ENCODE peak calls at places on chromosomes 3 and 15, in five cellular contexts. O is SK-N-SH, L is stomach, B is HepG2, Y is transverse colon. M is an unnamed sample. For H3K27me3, the result is how much of the 10 kb centered on the place peaks cover.

GRCh38 chr15:38297623-38298388 is 45.2 kb downstream of the SPRED1 start:
- DNase-seq in L (no peak), O (no peak), B (no peak), Y (no peak), M (no peak)

GRCh38 chr3:56985460-56986327 is 74.8 kb upstream of the SPATA12 start:
- DNase-seq in B (no peak), Y (no peak), L (no peak), O (peak), M (no peak)

GRCh38 chr3:99878005-99878404 is 60.3 kb downstream of the CMSS1 start:
- DNase-seq in L (no peak), O (no peak), B (peak), Y (no peak), M (no peak)

GRCh38 chr3:57164606-57165573 is at the start of gene IL17RD:
- DNase-seq in L (peak), O (peak), Y (peak), B (peak), M (peak)

GRCh38 chr3:182969853-182970252 is 10.5 kb downstream of the DCUN1D1 start:
- DNase-seq in B (no peak), Y (no peak), O (no peak), L (no peak), M (no peak)

GRCh38 chr3:141229132-141229531 is 2.5 kb upstream of the PXYLP1 start:
- DNase-seq in O (peak), Y (no peak), B (no peak), L (no peak), M (no peak)

GRCh38 chr15:92811514-92811913 is 88.6 kb upstream of the CHD2 start:
- DNase-seq in Y (peak), O (no peak), L (no peak), B (peak), M (no peak)

GRCh38 chr3:148737104-148737525 is 39.4 kb downstream of the AGTR1 start:
- DNase-seq in O (peak), Y (no peak), L (no peak), B (peak), M (no peak)

GRCh38 chr15:71532994-71533393 is 277.4 kb upstream of the NR2E3 start:
- DNase-seq in L (no peak), Y (no peak), B (peak), O (peak), M (no peak)

GRCh38 chr3:131107637-131108433 is 81.2 kb downstream of the NEK11 start:
- DNase-seq in Y (no peak), L (no peak), B (peak), O (no peak), M (no peak)

GRCh38 chr3:41277790-41278465 is 78.6 kb downstream of the CTNNB1 start:
- DNase-seq in O (no peak), Y (no peak), B (peak), L (no peak), M (no peak)

GRCh38 chr3:10285742-10286524 is 6.8 kb downstream of the GHRL start:
- DNase-seq in L (no peak), O (no peak), Y (no peak), B (no peak), M (no peak)

GRCh38 chr3:120688121-120688520 is 6.1 kb upstream of the HGD start:
- DNase-seq in O (no peak), L (no peak), B (no peak), Y (no peak), M (no peak)

GRCh38 chr15:40506964-40507571 is 36.3 kb downstream of the CHST14 start:
- DNase-seq in Y (peak), L (peak), B (peak), O (peak), M (peak)

GRCh38 chr3:14507757-14508504 is 32.2 kb downstream of the GRIP2 start:
- DNase-seq in L (no peak), Y (no peak), B (no peak), O (no peak), M (peak)

GRCh38 chr3:131216801-131217200 is 164.8 kb upstream of the NUDT16 start:
- DNase-seq in L (peak), Y (no peak), O (no peak), B (peak), M (peak)

GRCh38 chr3:106345353-106346027 is 476.7 kb upstream of the CBLB start:
- DNase-seq in Y (no peak), L (no peak), B (no peak), O (no peak), M (no peak)

GRCh38 chr3:120652896-120653545 is 29.0 kb downstream of the HGD start:
- DNase-seq in O (no peak), Y (no peak), L (peak), B (no peak), M (no peak)

GRCh38 chr15:57320543-57321220 is 55.6 kb upstream of the CGNL1 start:
- DNase-seq in Y (no peak), L (no peak), O (no peak), B (no peak), M (no peak)

GRCh38 chr3:188152660-188153497 is 1.1 kb upstream of the LPP start:
- DNase-seq in O (peak), Y (peak), L (peak), B (no peak), M (peak)

GRCh38 chr3:125116311-125117069 is 60.7 kb upstream of the HEG1 start:
- DNase-seq in B (no peak), Y (no peak), O (no peak), L (no peak), M (no peak)

GRCh38 chr3:138173769-138174420 is 826 bp downstream of the DBR1 start:
- DNase-seq in Y (no peak), O (peak), L (no peak), B (no peak), M (no peak)

GRCh38 chr3:157135671-157136396 is 24.1 kb downstream of the CCNL1 start:
- DNase-seq in Y (no peak), O (no peak), L (no peak), B (peak), M (peak)

GRCh38 chr3:177443469-177443868 is 246.2 kb upstream of the TBL1XR1 start:
- DNase-seq in B (peak), L (no peak), Y (no peak), O (no peak), M (no peak)

GRCh38 chr3:107988464-107989156 is 102.2 kb downstream of the CD47 start:
- DNase-seq in L (peak), Y (peak), O (no peak), B (no peak), M (peak)

DNA sequence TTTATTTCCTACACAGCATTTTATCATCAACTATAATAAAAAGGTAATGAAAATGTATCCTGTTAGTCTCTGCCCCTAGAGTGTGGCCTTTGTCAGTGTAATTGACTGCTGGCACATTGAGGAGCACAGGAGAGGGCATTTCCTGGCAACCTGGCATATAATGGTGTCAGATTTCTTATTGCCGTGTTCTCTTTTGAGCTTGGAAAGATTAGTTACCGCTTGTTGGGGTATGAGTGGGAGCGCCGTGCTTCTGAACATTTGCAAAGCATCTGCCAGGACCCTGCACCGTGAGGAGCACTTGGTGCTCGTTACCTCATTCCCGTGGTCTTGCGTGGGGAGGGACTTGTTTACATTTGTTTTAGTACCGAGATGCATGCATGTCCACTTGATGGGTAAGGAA is 124.4 kb downstream of the PTPRG start:
- DNase-seq in B (no peak), L (no peak), O (no peak), Y (peak), M (no peak)
- H3K27me3 ChIP-seq in B (under half), L (under half), O (under half), Y (under half), M (under half)

GRCh38 chr3:17195856-17196604 is 311.3 kb downstream of the PLCL2 start:
- DNase-seq in B (no peak), Y (no peak), O (no peak), L (no peak), M (no peak)
- TF ChIP-seq EP300 in B (no peak), Y (no peak), O (no peak), L (no peak), M (no peak)

GRCh38 chr3:142726017-142726416 is 2.2 kb downstream of the TRPC1 start:
- DNase-seq in L (no peak), B (no peak), O (no peak), Y (no peak), M (no peak)

GRCh38 chr3:142723968-142724681 is at the start of gene TRPC1:
- DNase-seq in Y (peak), L (peak), B (peak), O (peak), M (peak)

GRCh38 chr3:142723665-142723967 is 218 bp upstream of the TRPC1 start:
- DNase-seq in L (no peak), O (no peak), Y (peak), B (no peak), M (no peak)

GRCh38 chr3:142724682-142725351 is 983 bp downstream of the TRPC1 start:
- DNase-seq in L (no peak), Y (peak), B (peak), O (peak), M (peak)

GRCh38 chr3:142725352-142725739 is 1.5 kb downstream of the TRPC1 start:
- DNase-seq in L (no peak), B (no peak), O (no peak), Y (no peak), M (no peak)
- H3K4me3 ChIP-seq in L (peak), B (peak), O (peak), Y (no peak), M (peak)

DNA sequence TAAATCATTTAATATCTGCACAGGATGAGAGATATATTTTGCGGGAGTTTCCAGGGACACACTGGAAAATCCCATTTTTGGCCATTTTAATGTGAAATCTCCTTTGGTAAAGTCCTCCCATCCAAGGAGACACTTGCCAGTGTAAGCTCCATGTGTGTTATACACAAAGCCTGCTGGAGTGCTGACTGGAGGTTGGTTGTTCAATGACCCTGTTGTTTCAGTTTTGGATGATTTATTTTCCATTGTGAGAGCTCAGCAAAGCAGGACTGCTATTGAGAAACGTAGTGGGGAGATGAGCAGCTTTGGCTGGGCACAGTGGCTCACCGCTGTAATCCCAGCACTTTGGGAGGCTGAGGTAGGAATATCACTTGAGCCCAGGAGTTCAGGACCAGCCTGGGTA is 127.8 kb downstream of the NUP210 start:
- DNase-seq in B (no peak), Y (no peak), L (no peak), O (no peak), M (no peak)
- H3K27me3 ChIP-seq in B (under half), Y (under half), L (under half), O (under half), M (under half)

GRCh38 chr3:117547956-117548550 is 838.5 kb downstream of the TUSC7 start:
- DNase-seq in L (no peak), O (no peak), Y (no peak), B (no peak), M (no peak)
- TF ChIP-seq EP300 in L (no peak), O (peak), Y (no peak), B (no peak), M (no peak)

DNA sequence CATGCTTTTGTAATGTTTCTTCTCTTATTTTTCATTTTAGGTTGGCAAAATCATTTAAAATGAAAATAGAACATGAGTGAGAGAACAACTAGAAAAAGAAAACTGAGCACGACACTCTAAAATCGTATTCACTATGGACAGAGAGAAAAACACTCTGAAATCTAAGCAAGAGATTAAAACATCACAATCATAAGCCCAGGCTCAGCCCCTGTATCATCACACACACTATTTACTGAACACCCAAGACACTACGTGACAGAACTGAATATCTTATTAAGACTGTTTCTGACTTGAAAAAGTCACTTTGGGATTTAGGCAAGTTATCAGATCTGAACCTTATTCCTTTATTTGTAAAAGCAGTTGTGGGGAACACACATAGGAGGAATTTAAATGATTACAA is 82.6 kb upstream of the PLXND1 start:
- DNase-seq in O (no peak), Y (no peak), L (no peak), B (no peak), M (no peak)
- H3K4me3 ChIP-seq in O (peak), Y (no peak), L (no peak), B (no peak), M (no peak)

DNA sequence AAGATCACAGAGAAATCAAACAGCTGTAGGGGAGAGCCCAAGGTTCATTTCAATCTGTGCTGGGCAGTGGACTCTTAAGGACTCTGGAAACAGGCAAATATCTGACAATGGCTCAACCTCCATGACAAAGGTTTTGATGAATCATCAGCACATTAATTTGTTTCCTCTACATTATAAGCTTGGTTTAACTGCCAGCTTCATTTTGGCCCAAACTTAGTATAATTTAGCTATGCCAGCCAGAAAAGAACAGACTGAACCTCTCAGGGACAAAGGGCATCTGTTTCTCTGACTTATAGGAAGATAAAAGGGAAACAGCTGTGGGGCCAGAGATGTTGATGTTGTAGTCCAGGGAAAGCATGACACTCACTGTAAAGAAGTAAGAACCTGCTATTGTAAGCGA is 110.0 kb downstream of the KCNMB2 start:
- DNase-seq in Y (no peak), L (no peak), B (no peak), O (peak), M (no peak)
- H3K27me3 ChIP-seq in Y (under half), L (under half), B (under half), O (under half), M (under half)

DNA sequence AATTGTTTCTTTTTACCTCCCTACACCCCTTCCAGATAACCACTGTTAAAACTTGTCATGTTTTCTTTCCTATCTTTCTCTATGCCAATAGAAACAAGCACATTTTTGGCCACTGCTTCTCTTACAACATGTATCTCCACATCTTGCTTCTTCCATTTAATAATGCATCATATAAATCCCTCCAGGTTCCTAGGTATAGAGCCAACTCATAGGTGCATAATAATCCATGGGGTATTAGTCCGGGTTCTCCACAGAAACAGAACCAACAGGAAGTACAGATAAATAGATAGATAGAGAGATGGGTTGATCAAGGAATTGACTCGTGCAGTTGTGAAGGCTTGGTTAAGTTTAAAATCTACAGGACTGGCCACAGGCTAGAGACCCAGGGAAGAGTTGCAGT is 41.5 kb upstream of the PSMD6 start:
- DNase-seq in O (no peak), B (no peak), Y (no peak), L (no peak), M (no peak)
- TF ChIP-seq EP300 in O (no peak), B (no peak), Y (no peak), L (no peak), M (no peak)

GRCh38 chr3:78867409-78868372 is 900.1 kb downstream of the ROBO1 start:
- DNase-seq in L (no peak), B (no peak), O (no peak), Y (no peak), M (no peak)
- H3K4me3 ChIP-seq in L (no peak), B (no peak), O (no peak), Y (no peak), M (no peak)

GRCh38 chr15:32033186-32033890 is 3.0 kb downstream of the CHRNA7 start:
- DNase-seq in Y (peak), O (no peak), B (no peak), L (peak), M (no peak)

GRCh38 chr15:32029409-32029861 is 880 bp upstream of the CHRNA7 start:
- DNase-seq in B (no peak), L (peak), O (peak), Y (peak), M (peak)

GRCh38 chr15:32028921-32029320 is 1.4 kb upstream of the CHRNA7 start:
- DNase-seq in Y (no peak), L (no peak), O (peak), B (no peak), M (no peak)

GRCh38 chr15:32029862-32030781 is at the start of gene CHRNA7:
- DNase-seq in L (peak), O (peak), B (peak), Y (peak), M (peak)

DNA sequence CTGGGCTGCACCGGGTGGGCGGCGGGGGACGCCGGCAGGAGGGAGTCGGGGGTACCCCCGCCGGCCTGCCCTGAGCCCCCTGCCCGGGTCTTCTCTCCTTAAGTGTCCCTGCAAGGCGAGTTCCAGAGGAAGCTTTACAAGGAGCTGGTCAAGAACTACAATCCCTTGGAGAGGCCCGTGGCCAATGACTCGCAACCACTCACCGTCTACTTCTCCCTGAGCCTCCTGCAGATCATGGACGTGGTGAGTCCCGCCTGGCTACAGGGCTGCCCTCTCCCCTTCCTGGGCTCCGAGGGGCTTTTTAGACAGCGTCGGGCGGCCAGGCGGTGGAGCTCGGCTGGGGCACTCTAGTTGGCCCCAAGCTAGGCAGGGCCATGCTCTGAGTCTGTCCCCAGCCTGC is 480 bp downstream of the CHRNA7 start:
- DNase-seq in O (peak), L (no peak), B (no peak), Y (no peak), M (peak)
- H3K27me3 ChIP-seq in O (under half), L (under half), B (under half), Y (half or more), M (under half)

M was measured in ovary.